ENCODE peak calls at places on chromosomes 11 and 22, in five cellular contexts. One of them, this sample, is unnamed.

GRCh38 chr22:22348127-22348814 is 103.7 kb downstream of the VPREB1 start:
- DNase-seq in memory B cell: no peak
- DNase-seq in mesendoderm: peak; percentile 64
- DNase-seq in endothelial cell: peak; percentile 30
- DNase-seq in GM12865: peak; percentile 61
- DNase-seq in this sample: peak; percentile 9

GRCh38 chr11:1670928-1671371 is 26.0 kb upstream of the KRTAP5-6 start:
- DNase-seq in memory B cell: no peak
- DNase-seq in mesendoderm: no peak
- DNase-seq in endothelial cell: no peak
- DNase-seq in GM12865: no peak
- DNase-seq in this sample: no peak

GRCh38 chr22:31287818-31288495 is 4.3 kb downstream of the PIK3IP1 start:
- DNase-seq in memory B cell: peak; percentile 21
- DNase-seq in mesendoderm: no peak
- DNase-seq in endothelial cell: no peak
- DNase-seq in GM12865: no peak
- DNase-seq in this sample: no peak

GRCh38 chr11:68946416-68947090 is 34.2 kb downstream of the MRGPRD start:
- DNase-seq in memory B cell: no peak
- DNase-seq in mesendoderm: no peak
- DNase-seq in endothelial cell: no peak
- DNase-seq in GM12865: no peak
- DNase-seq in this sample: peak; percentile 82

GRCh38 chr22:26318975-26319374 is 110.1 kb upstream of the ASPHD2 start:
- DNase-seq in memory B cell: no peak
- DNase-seq in mesendoderm: peak; percentile 40
- DNase-seq in endothelial cell: peak; percentile 67
- DNase-seq in GM12865: peak; percentile 7
- DNase-seq in this sample: peak; percentile 22

GRCh38 chr11:44604171-44604581 is 38.7 kb downstream of the CD82 start:
- DNase-seq in memory B cell: peak; percentile 50
- DNase-seq in mesendoderm: no peak
- DNase-seq in endothelial cell: no peak
- DNase-seq in GM12865: no peak
- DNase-seq in this sample: no peak

GRCh38 chr11:71472357-71472885 is 19.4 kb downstream of the NADSYN1 start:
- DNase-seq in memory B cell: no peak
- DNase-seq in mesendoderm: peak; percentile 33
- DNase-seq in endothelial cell: no peak
- DNase-seq in GM12865: no peak
- DNase-seq in this sample: no peak

GRCh38 chr11:64690235-64690634 is 32.8 kb downstream of the NRXN2 start:
- DNase-seq in memory B cell: no peak
- DNase-seq in mesendoderm: no peak
- DNase-seq in endothelial cell: no peak
- DNase-seq in GM12865: no peak
- DNase-seq in this sample: no peak

GRCh38 chr11:76201056-76201455 is 5.2 kb downstream of the WNT11 start:
- DNase-seq in memory B cell: no peak
- DNase-seq in mesendoderm: no peak
- DNase-seq in endothelial cell: no peak
- DNase-seq in GM12865: no peak
- DNase-seq in this sample: no peak

GRCh38 chr11:7851391-7851790 is 54.6 kb upstream of the OR5P2 start:
- DNase-seq in memory B cell: no peak
- DNase-seq in mesendoderm: peak; percentile 33
- DNase-seq in endothelial cell: no peak
- DNase-seq in GM12865: peak; percentile 1
- DNase-seq in this sample: no peak

GRCh38 chr11:62443390-62444201 is 24.8 kb downstream of the SCGB1A1 start:
- DNase-seq in memory B cell: no peak
- DNase-seq in mesendoderm: no peak
- DNase-seq in endothelial cell: no peak
- DNase-seq in GM12865: no peak
- DNase-seq in this sample: peak; percentile 26

GRCh38 chr11:30879322-30880020 is 293.3 kb upstream of the MPPED2 start:
- DNase-seq in memory B cell: no peak
- DNase-seq in mesendoderm: no peak
- DNase-seq in endothelial cell: no peak
- DNase-seq in GM12865: no peak
- DNase-seq in this sample: no peak

GRCh38 chr11:16912607-16913006 is 101.6 kb downstream of the PLEKHA7 start:
- DNase-seq in memory B cell: no peak
- DNase-seq in mesendoderm: no peak
- DNase-seq in endothelial cell: no peak
- DNase-seq in GM12865: no peak
- DNase-seq in this sample: no peak

GRCh38 chr11:62487698-62488551 is 58.7 kb downstream of the AHNAK start:
- DNase-seq in memory B cell: no peak
- DNase-seq in mesendoderm: no peak
- DNase-seq in endothelial cell: no peak
- DNase-seq in GM12865: no peak
- DNase-seq in this sample: no peak

GRCh38 chr11:66417000-66417399 is 3.8 kb upstream of the NPAS4 start:
- DNase-seq in memory B cell: no peak
- DNase-seq in mesendoderm: no peak
- DNase-seq in endothelial cell: no peak
- DNase-seq in GM12865: no peak
- DNase-seq in this sample: no peak

GRCh38 chr11:44006882-44007495 is 40.8 kb upstream of the ACCSL start:
- DNase-seq in memory B cell: no peak
- DNase-seq in mesendoderm: no peak
- DNase-seq in endothelial cell: no peak
- DNase-seq in GM12865: no peak
- DNase-seq in this sample: no peak

GRCh38 chr11:2437516-2437915 is 6.8 kb downstream of the TRPM5 start:
- DNase-seq in memory B cell: no peak
- DNase-seq in mesendoderm: no peak
- DNase-seq in endothelial cell: no peak
- DNase-seq in GM12865: no peak
- DNase-seq in this sample: no peak

GRCh38 chr11:66950113-66950535 is 8.1 kb downstream of the PC start:
- DNase-seq in memory B cell: no peak
- DNase-seq in mesendoderm: peak; percentile 97
- DNase-seq in endothelial cell: no peak
- DNase-seq in GM12865: peak; percentile 13
- DNase-seq in this sample: peak; percentile 82

GRCh38 chr11:116482716-116483115 is 290.1 kb downstream of the BUD13 start:
- DNase-seq in memory B cell: no peak
- DNase-seq in mesendoderm: no peak
- DNase-seq in endothelial cell: no peak
- DNase-seq in GM12865: no peak
- DNase-seq in this sample: no peak

GRCh38 chr22:38233427-38233826 is 31.6 kb downstream of the MAFF start:
- DNase-seq in memory B cell: no peak
- DNase-seq in mesendoderm: no peak
- DNase-seq in endothelial cell: no peak
- DNase-seq in GM12865: no peak
- DNase-seq in this sample: peak; percentile 55

GRCh38 chr22:18119409-18120110 is 9.0 kb downstream of the TUBA8 start:
- DNase-seq in memory B cell: no peak
- DNase-seq in mesendoderm: no peak
- DNase-seq in endothelial cell: no peak
- DNase-seq in GM12865: no peak
- DNase-seq in this sample: no peak

GRCh38 chr11:116582621-116583020 is 190.2 kb downstream of the BUD13 start:
- DNase-seq in memory B cell: no peak
- DNase-seq in mesendoderm: no peak
- DNase-seq in endothelial cell: no peak
- DNase-seq in GM12865: no peak
- DNase-seq in this sample: no peak

GRCh38 chr11:133710681-133711240 is 134.6 kb downstream of the SPATA19 start:
- DNase-seq in memory B cell: no peak
- DNase-seq in mesendoderm: peak; percentile 48
- DNase-seq in endothelial cell: no peak
- DNase-seq in GM12865: no peak
- DNase-seq in this sample: no peak

GRCh38 chr11:19536131-19536530 is 176.5 kb upstream of the NAV2 start:
- DNase-seq in memory B cell: no peak
- DNase-seq in mesendoderm: no peak
- DNase-seq in endothelial cell: no peak
- DNase-seq in GM12865: no peak
- DNase-seq in this sample: no peak

GRCh38 chr11:71269603-71270511 is 17.5 kb upstream of the SHANK2 start:
- DNase-seq in memory B cell: no peak
- DNase-seq in mesendoderm: no peak
- DNase-seq in endothelial cell: no peak
- DNase-seq in GM12865: no peak
- DNase-seq in this sample: no peak

GRCh38 chr22:32410459-32410858 is 1.6 kb downstream of the RTCB start:
- DNase-seq in memory B cell: no peak
- DNase-seq in mesendoderm: no peak
- DNase-seq in endothelial cell: no peak
- DNase-seq in GM12865: no peak
- DNase-seq in this sample: no peak

GRCh38 chr11:12725863-12726666 is 51.8 kb downstream of the TEAD1 start:
- DNase-seq in memory B cell: no peak
- DNase-seq in mesendoderm: no peak
- DNase-seq in endothelial cell: no peak
- DNase-seq in GM12865: peak; percentile 36
- DNase-seq in this sample: peak; percentile 44

GRCh38 chr11:78801161-78801884 is 226.7 kb upstream of the NARS2 start:
- DNase-seq in memory B cell: no peak
- DNase-seq in mesendoderm: peak; percentile 63
- DNase-seq in endothelial cell: no peak
- DNase-seq in GM12865: no peak
- DNase-seq in this sample: peak; percentile 95

GRCh38 chr11:125179895-125180294 is 15.3 kb downstream of the PKNOX2 start:
- DNase-seq in memory B cell: no peak
- DNase-seq in mesendoderm: no peak
- DNase-seq in endothelial cell: no peak
- DNase-seq in GM12865: no peak
- DNase-seq in this sample: no peak

GRCh38 chr11:68541983-68542382 is 81.4 kb downstream of the PPP6R3 start:
- DNase-seq in memory B cell: no peak
- DNase-seq in mesendoderm: peak; percentile 42
- DNase-seq in endothelial cell: no peak
- DNase-seq in GM12865: no peak
- DNase-seq in this sample: peak; percentile 24

GRCh38 chr11:93904711-93905110 is 54.3 kb upstream of the VSTM5 start:
- DNase-seq in memory B cell: no peak
- DNase-seq in mesendoderm: no peak
- DNase-seq in endothelial cell: no peak
- DNase-seq in GM12865: no peak
- DNase-seq in this sample: no peak

GRCh38 chr11:134830312-134830711 is 418.3 kb upstream of the B3GAT1 start:
- DNase-seq in memory B cell: no peak
- DNase-seq in mesendoderm: no peak
- DNase-seq in endothelial cell: no peak
- DNase-seq in GM12865: no peak
- DNase-seq in this sample: no peak

GRCh38 chr11:133995066-133995465 is 38.3 kb upstream of the IGSF9B start:
- DNase-seq in memory B cell: no peak
- DNase-seq in mesendoderm: no peak
- DNase-seq in endothelial cell: no peak
- DNase-seq in GM12865: no peak
- DNase-seq in this sample: no peak

GRCh38 chr11:131397666-131398065 is 27.3 kb downstream of the NTM start:
- DNase-seq in memory B cell: no peak
- DNase-seq in mesendoderm: no peak
- DNase-seq in endothelial cell: no peak
- DNase-seq in GM12865: no peak
- DNase-seq in this sample: no peak

GRCh38 chr11:128810784-128811514 is 56.1 kb downstream of the KCNJ1 start:
- DNase-seq in memory B cell: no peak
- DNase-seq in mesendoderm: no peak
- DNase-seq in endothelial cell: no peak
- DNase-seq in GM12865: no peak
- DNase-seq in this sample: no peak

GRCh38 chr11:119975561-119976152 is 162.3 kb downstream of the TRIM29 start:
- DNase-seq in memory B cell: no peak
- DNase-seq in mesendoderm: peak; percentile 94
- DNase-seq in endothelial cell: no peak
- DNase-seq in GM12865: no peak
- DNase-seq in this sample: no peak

GRCh38 chr22:39579909-39580571 is 9.5 kb downstream of the CACNA1I start:
- DNase-seq in memory B cell: no peak
- DNase-seq in mesendoderm: no peak
- DNase-seq in endothelial cell: no peak
- DNase-seq in GM12865: no peak
- DNase-seq in this sample: no peak

This sample was measured in foreskin fibroblast.